ENCODE peak calls at places on chromosomes 7 and 10, in six cellular contexts. S, Y, Q, C, F and N are unnamed samples.

GRCh38 chr7:124924906-124925305 is 4.7 kb downstream of the POT1 start:
- DNase-seq in S (no peak), Y (no peak), Q (no peak), C (no peak), F (no peak), N (no peak)

GRCh38 chr10:119416855-119417254 is 125.7 kb downstream of the RGS10 start:
- DNase-seq in S (peak; percentile 82), Y (peak; percentile 92), Q (peak; percentile 57), C (peak; percentile 88), F (peak; percentile 67), N (peak; percentile 92)

GRCh38 chr7:21108182-21108581 is 319.7 kb upstream of the SP4 start:
- DNase-seq in S (peak; percentile 58), Y (no peak), Q (no peak), C (peak; percentile 21), F (no peak), N (no peak)

GRCh38 chr10:103739039-103739764 is 116.2 kb downstream of the SH3PXD2A start:
- DNase-seq in S (no peak), Y (no peak), Q (no peak), C (peak; percentile 61), F (no peak), N (no peak)

GRCh38 chr10:113704637-113705343 is 25.1 kb downstream of the CASP7 start:
- DNase-seq in S (no peak), Y (no peak), Q (no peak), C (peak; percentile 72), F (no peak), N (no peak)

GRCh38 chr10:87931836-87932230 is 68.4 kb downstream of the PTEN start:
- DNase-seq in S (no peak), Y (no peak), Q (no peak), C (no peak), F (no peak), N (no peak)

GRCh38 chr7:115047968-115048720 is 126.2 kb downstream of the MDFIC start:
- DNase-seq in S (no peak), Y (no peak), Q (no peak), C (no peak), F (no peak), N (no peak)

GRCh38 chr10:78868456-78868855 is 200.3 kb upstream of the ZMIZ1 start:
- DNase-seq in S (no peak), Y (no peak), Q (no peak), C (no peak), F (no peak), N (no peak)

GRCh38 chr7:129315916-129316315 is 91.1 kb downstream of the AHCYL2 start:
- DNase-seq in S (no peak), Y (no peak), Q (no peak), C (no peak), F (no peak), N (no peak)

GRCh38 chr7:30980194-30980593 is 16.4 kb downstream of the GHRHR start:
- DNase-seq in S (no peak), Y (no peak), Q (no peak), C (no peak), F (no peak), N (no peak)

GRCh38 chr10:74991435-74991834 is 120.0 kb upstream of the SAMD8 start:
- DNase-seq in S (no peak), Y (no peak), Q (peak; percentile 16), C (peak; percentile 74), F (no peak), N (no peak)

GRCh38 chr7:135855836-135856235 is 107.2 kb upstream of the FAM180A start:
- DNase-seq in S (no peak), Y (no peak), Q (no peak), C (peak; percentile 40), F (no peak), N (no peak)

GRCh38 chr10:86836044-86836443 is 79.6 kb downstream of the BMPR1A start:
- DNase-seq in S (no peak), Y (no peak), Q (no peak), C (no peak), F (no peak), N (no peak)

GRCh38 chr10:60735244-60735643 is 43.0 kb upstream of the CDK1 start:
- DNase-seq in S (no peak), Y (no peak), Q (no peak), C (peak; percentile 59), F (no peak), N (no peak)

GRCh38 chr7:87356448-87356847 is 11.0 kb downstream of the CROT start:
- DNase-seq in S (no peak), Y (no peak), Q (no peak), C (no peak), F (no peak), N (no peak)

GRCh38 chr10:93216341-93216985 is 142.8 kb downstream of the CYP26A1 start:
- DNase-seq in S (no peak), Y (no peak), Q (no peak), C (no peak), F (no peak), N (no peak)

GRCh38 chr10:1589257-1589656 is 148.1 kb downstream of the ADARB2 start:
- DNase-seq in S (no peak), Y (no peak), Q (no peak), C (no peak), F (no peak), N (no peak)

GRCh38 chr7:85454904-85455303 is 268.0 kb upstream of the SEMA3D start:
- DNase-seq in S (no peak), Y (no peak), Q (no peak), C (no peak), F (no peak), N (no peak)

GRCh38 chr7:90764848-90765570 is 168.9 kb downstream of the CDK14 start:
- DNase-seq in S (no peak), Y (no peak), Q (peak; percentile 24), C (peak; percentile 54), F (no peak), N (no peak)

GRCh38 chr7:22810843-22811242 is 11.8 kb downstream of the TOMM7 start:
- DNase-seq in S (no peak), Y (no peak), Q (no peak), C (peak; percentile 68), F (no peak), N (no peak)

GRCh38 chr7:135189961-135190360 is 19.5 kb upstream of the CYREN start:
- DNase-seq in S (peak; percentile 9), Y (no peak), Q (no peak), C (no peak), F (no peak), N (peak; percentile 15)

GRCh38 chr7:137847418-137848050 is 760 bp upstream of the DGKI start:
- DNase-seq in S (no peak), Y (no peak), Q (no peak), C (peak; percentile 75), F (no peak), N (no peak)

GRCh38 chr7:149422065-149422913 is 38.6 kb downstream of the ZNF777 start:
- DNase-seq in S (peak; percentile 74), Y (peak; percentile 96), Q (peak; percentile 49), C (peak; percentile 94), F (no peak), N (peak; percentile 96)

GRCh38 chr10:30058570-30059132 is 735 bp downstream of the JCAD start:
- DNase-seq in S (no peak), Y (no peak), Q (no peak), C (peak; percentile 38), F (no peak), N (peak; percentile 77)

GRCh38 chr10:30058111-30058510 is 1.3 kb downstream of the JCAD start:
- DNase-seq in S (no peak), Y (no peak), Q (no peak), C (no peak), F (no peak), N (no peak)

GRCh38 chr10:30056767-30057355 is 2.5 kb downstream of the JCAD start:
- DNase-seq in S (no peak), Y (no peak), Q (no peak), C (peak; percentile 61), F (no peak), N (no peak)

GRCh38 chr10:30057421-30057841 is 2.0 kb downstream of the JCAD start:
- DNase-seq in S (no peak), Y (no peak), Q (no peak), C (no peak), F (no peak), N (no peak)

GRCh38 chr10:30059209-30060107 is at the start of gene JCAD:
- DNase-seq in S (peak; percentile 83), Y (peak; percentile 56), Q (peak; percentile 2), C (peak; percentile 73), F (peak; percentile 57), N (peak; percentile 90)
- TF ChIP-seq POLR2AphosphoS5 in S (no peak), Y (no peak), Q (no peak), C (no peak), F (no peak), N (no peak)

GRCh38 chr7:45923818-45924217 is 2.7 kb upstream of the IGFBP3 start:
- DNase-seq in S (no peak), Y (no peak), Q (no peak), C (no peak), F (no peak), N (no peak)

GRCh38 chr7:45923290-45923689 is 2.2 kb upstream of the IGFBP3 start:
- DNase-seq in S (peak; percentile 74), Y (no peak), Q (peak; percentile 46), C (peak; percentile 85), F (peak; percentile 75), N (peak; percentile 86)

GRCh38 chr7:45921699-45922519 is 837 bp upstream of the IGFBP3 start:
- DNase-seq in S (no peak), Y (no peak), Q (no peak), C (peak; percentile 85), F (no peak), N (no peak)

GRCh38 chr7:45922810-45923209 is 1.7 kb upstream of the IGFBP3 start:
- DNase-seq in S (no peak), Y (no peak), Q (no peak), C (no peak), F (no peak), N (no peak)

GRCh38 chr7:45924283-45924682 is 3.2 kb upstream of the IGFBP3 start:
- DNase-seq in S (no peak), Y (no peak), Q (no peak), C (no peak), F (no peak), N (no peak)
- TF ChIP-seq POLR2AphosphoS5 in S (no peak), Y (no peak), Q (no peak), C (no peak), F (no peak), N (no peak)

GRCh38 chr7:28086198-28086597 is 94.4 kb downstream of the JAZF1 start:
- DNase-seq in S (no peak), Y (no peak), Q (peak; percentile 28), C (no peak), F (no peak), N (no peak)

GRCh38 chr7:28081016-28081415 is 99.6 kb downstream of the JAZF1 start:
- DNase-seq in S (no peak), Y (no peak), Q (peak; percentile 52), C (peak; percentile 29), F (no peak), N (no peak)

GRCh38 chr7:28082071-28082470 is 98.5 kb downstream of the JAZF1 start:
- DNase-seq in S (no peak), Y (no peak), Q (no peak), C (no peak), F (no peak), N (no peak)

GRCh38 chr7:28083998-28084985 is 96.3 kb downstream of the JAZF1 start:
- DNase-seq in S (no peak), Y (no peak), Q (peak; percentile 42), C (no peak), F (no peak), N (no peak)

GRCh38 chr7:28083159-28083997 is 97.2 kb downstream of the JAZF1 start:
- DNase-seq in S (no peak), Y (no peak), Q (peak; percentile 84), C (no peak), F (no peak), N (no peak)
- TF ChIP-seq POLR2AphosphoS5 in S (peak; percentile 71), Y (no peak), Q (peak; percentile 72), C (no peak), F (peak; percentile 76), N (no peak)

GRCh38 chr7:132199626-132200025 is 376.6 kb downstream of the PLXNA4 start:
- DNase-seq in S (no peak), Y (no peak), Q (no peak), C (no peak), F (no peak), N (no peak)
- TF ChIP-seq POLR2AphosphoS5 in S (no peak), Y (no peak), Q (no peak), C (no peak), F (no peak), N (no peak)